ENCODE peak calls at places on chromosome 4, in six cellular contexts. One of them, this sample, is unnamed.

GRCh38 chr4:74320559-74321118 is 12.4 kb downstream of the EPGN start:
- DNase-seq in kidney: no peak
- DNase-seq in heart right ventricle: no peak
- DNase-seq in fibroblast of mammary gland: peak; percentile 69
- DNase-seq in upper lobe of left lung: no peak
- DNase-seq in cardiac muscle cell: peak; percentile 77
- DNase-seq in this sample: peak; percentile 60

GRCh38 chr4:168071304-168071703 is 21.0 kb upstream of the ANXA10 start:
- DNase-seq in cardiac muscle cell: no peak
- DNase-seq in upper lobe of left lung: no peak
- DNase-seq in heart right ventricle: no peak
- DNase-seq in fibroblast of mammary gland: no peak
- DNase-seq in kidney: no peak
- DNase-seq in this sample: no peak

GRCh38 chr4:19823781-19824180 is 427.9 kb upstream of the SLIT2 start:
- DNase-seq in heart right ventricle: no peak
- DNase-seq in kidney: no peak
- DNase-seq in upper lobe of left lung: no peak
- DNase-seq in fibroblast of mammary gland: no peak
- DNase-seq in cardiac muscle cell: no peak
- DNase-seq in this sample: no peak

GRCh38 chr4:77619408-77619807 is 13.8 kb downstream of the CXCL13 start:
- DNase-seq in cardiac muscle cell: peak; percentile 21
- DNase-seq in fibroblast of mammary gland: no peak
- DNase-seq in heart right ventricle: no peak
- DNase-seq in upper lobe of left lung: no peak
- DNase-seq in kidney: no peak
- DNase-seq in this sample: no peak

GRCh38 chr4:138181288-138181687 is 60.9 kb downstream of the SLC7A11 start:
- DNase-seq in cardiac muscle cell: peak; percentile 73
- DNase-seq in heart right ventricle: no peak
- DNase-seq in fibroblast of mammary gland: peak; percentile 64
- DNase-seq in upper lobe of left lung: no peak
- DNase-seq in kidney: peak; percentile 38
- DNase-seq in this sample: no peak

GRCh38 chr4:158624889-158625478 is 46.7 kb downstream of the C4orf46 start:
- DNase-seq in kidney: no peak
- DNase-seq in upper lobe of left lung: no peak
- DNase-seq in cardiac muscle cell: peak; percentile 80
- DNase-seq in fibroblast of mammary gland: peak; percentile 79
- DNase-seq in heart right ventricle: no peak
- DNase-seq in this sample: peak; percentile 68

GRCh38 chr4:108559067-108559793 is 61.1 kb upstream of the RPL34 start:
- DNase-seq in kidney: no peak
- DNase-seq in cardiac muscle cell: peak; percentile 41
- DNase-seq in heart right ventricle: no peak
- DNase-seq in upper lobe of left lung: no peak
- DNase-seq in fibroblast of mammary gland: no peak
- DNase-seq in this sample: no peak

GRCh38 chr4:68124262-68124661 is 5.4 kb downstream of the TMPRSS11F start:
- DNase-seq in cardiac muscle cell: no peak
- DNase-seq in upper lobe of left lung: no peak
- DNase-seq in kidney: no peak
- DNase-seq in heart right ventricle: no peak
- DNase-seq in fibroblast of mammary gland: no peak
- DNase-seq in this sample: no peak

GRCh38 chr4:110840221-110840654 is 217.4 kb upstream of the PITX2 start:
- DNase-seq in cardiac muscle cell: peak; percentile 47
- DNase-seq in upper lobe of left lung: no peak
- DNase-seq in fibroblast of mammary gland: peak; percentile 63
- DNase-seq in heart right ventricle: no peak
- DNase-seq in kidney: no peak
- DNase-seq in this sample: no peak

GRCh38 chr4:84956014-84956413 is 10.5 kb downstream of the WDFY3 start:
- DNase-seq in kidney: no peak
- DNase-seq in fibroblast of mammary gland: no peak
- DNase-seq in cardiac muscle cell: no peak
- DNase-seq in upper lobe of left lung: no peak
- DNase-seq in heart right ventricle: no peak
- DNase-seq in this sample: no peak

GRCh38 chr4:186669159-186669720 is 54.4 kb downstream of the FAT1 start:
- DNase-seq in kidney: no peak
- DNase-seq in fibroblast of mammary gland: peak; percentile 72
- DNase-seq in cardiac muscle cell: peak; percentile 82
- DNase-seq in upper lobe of left lung: peak; percentile 38
- DNase-seq in heart right ventricle: no peak
- DNase-seq in this sample: no peak

GRCh38 chr4:142264961-142265360 is 581.1 kb downstream of the INPP4B start:
- DNase-seq in upper lobe of left lung: no peak
- DNase-seq in fibroblast of mammary gland: peak; percentile 60
- DNase-seq in kidney: no peak
- DNase-seq in cardiac muscle cell: peak; percentile 61
- DNase-seq in heart right ventricle: no peak
- DNase-seq in this sample: peak; percentile 21

GRCh38 chr4:36392049-36392448 is 110.6 kb downstream of the DTHD1 start:
- DNase-seq in fibroblast of mammary gland: peak; percentile 2
- DNase-seq in heart right ventricle: no peak
- DNase-seq in upper lobe of left lung: no peak
- DNase-seq in cardiac muscle cell: no peak
- DNase-seq in kidney: no peak
- DNase-seq in this sample: no peak

GRCh38 chr4:62644372-62644771 is 1444.2 kb downstream of the ADGRL3 start:
- DNase-seq in fibroblast of mammary gland: peak; percentile 1
- DNase-seq in cardiac muscle cell: peak; percentile 26
- DNase-seq in upper lobe of left lung: no peak
- DNase-seq in heart right ventricle: no peak
- DNase-seq in kidney: no peak
- DNase-seq in this sample: peak; percentile 8

GRCh38 chr4:181685911-181686310 is 557.3 kb upstream of the TENM3 start:
- DNase-seq in upper lobe of left lung: no peak
- DNase-seq in kidney: no peak
- DNase-seq in heart right ventricle: no peak
- DNase-seq in fibroblast of mammary gland: peak; percentile 97
- DNase-seq in cardiac muscle cell: peak; percentile 68
- DNase-seq in this sample: no peak

GRCh38 chr4:152535236-152535902 is 523 bp downstream of the FBXW7 start:
- DNase-seq in fibroblast of mammary gland: no peak
- DNase-seq in heart right ventricle: no peak
- DNase-seq in upper lobe of left lung: peak; percentile 89
- DNase-seq in kidney: peak; percentile 87
- DNase-seq in cardiac muscle cell: no peak
- DNase-seq in this sample: no peak

GRCh38 chr4:165715989-165716388 is 157.0 kb upstream of the TLL1 start:
- DNase-seq in upper lobe of left lung: no peak
- DNase-seq in cardiac muscle cell: no peak
- DNase-seq in kidney: no peak
- DNase-seq in fibroblast of mammary gland: peak; percentile 61
- DNase-seq in heart right ventricle: no peak
- DNase-seq in this sample: no peak

GRCh38 chr4:20883677-20884076 is 183.4 kb downstream of the PACRGL start:
- DNase-seq in fibroblast of mammary gland: no peak
- DNase-seq in upper lobe of left lung: no peak
- DNase-seq in heart right ventricle: no peak
- DNase-seq in kidney: no peak
- DNase-seq in cardiac muscle cell: no peak
- DNase-seq in this sample: no peak

GRCh38 chr4:10605746-10606482 is 78.7 kb downstream of the CLNK start:
- DNase-seq in upper lobe of left lung: no peak
- DNase-seq in kidney: no peak
- DNase-seq in fibroblast of mammary gland: peak; percentile 59
- DNase-seq in heart right ventricle: no peak
- DNase-seq in cardiac muscle cell: no peak
- DNase-seq in this sample: no peak

GRCh38 chr4:98203406-98204235 is 57.6 kb upstream of the RAP1GDS1 start:
- DNase-seq in kidney: no peak
- DNase-seq in upper lobe of left lung: no peak
- DNase-seq in cardiac muscle cell: no peak
- DNase-seq in fibroblast of mammary gland: no peak
- DNase-seq in heart right ventricle: no peak
- DNase-seq in this sample: peak; percentile 51

GRCh38 chr4:100106982-100107381 is 83.3 kb downstream of the DDIT4L start:
- DNase-seq in heart right ventricle: no peak
- DNase-seq in cardiac muscle cell: no peak
- DNase-seq in kidney: no peak
- DNase-seq in upper lobe of left lung: no peak
- DNase-seq in fibroblast of mammary gland: no peak
- DNase-seq in this sample: peak; percentile 81

GRCh38 chr4:102832105-102832504 is 4.8 kb upstream of the UBE2D3 start:
- DNase-seq in heart right ventricle: no peak
- DNase-seq in cardiac muscle cell: no peak
- DNase-seq in fibroblast of mammary gland: no peak
- DNase-seq in kidney: no peak
- DNase-seq in upper lobe of left lung: no peak
- DNase-seq in this sample: no peak

GRCh38 chr4:96742332-96743014 is 902.6 kb downstream of the PDHA2 start:
- DNase-seq in heart right ventricle: no peak
- DNase-seq in fibroblast of mammary gland: no peak
- DNase-seq in kidney: no peak
- DNase-seq in upper lobe of left lung: peak; percentile 69
- DNase-seq in cardiac muscle cell: no peak
- DNase-seq in this sample: no peak

GRCh38 chr4:122012735-122013134 is 60.9 kb upstream of the TRPC3 start:
- DNase-seq in kidney: no peak
- DNase-seq in fibroblast of mammary gland: peak; percentile 62
- DNase-seq in upper lobe of left lung: no peak
- DNase-seq in cardiac muscle cell: peak; percentile 58
- DNase-seq in heart right ventricle: no peak
- DNase-seq in this sample: no peak
- TF ChIP-seq CTCF in kidney: no peak
- TF ChIP-seq CTCF in fibroblast of mammary gland: no peak
- TF ChIP-seq CTCF in upper lobe of left lung: no peak
- TF ChIP-seq CTCF in cardiac muscle cell: no peak
- TF ChIP-seq CTCF in heart right ventricle: no peak
- TF ChIP-seq CTCF in this sample: no peak

GRCh38 chr4:55896622-55897021 is 43.2 kb downstream of the EXOC1 start:
- DNase-seq in cardiac muscle cell: no peak
- DNase-seq in fibroblast of mammary gland: no peak
- DNase-seq in heart right ventricle: no peak
- DNase-seq in upper lobe of left lung: no peak
- DNase-seq in kidney: no peak
- DNase-seq in this sample: no peak
- H3K4me3 ChIP-seq in cardiac muscle cell: no peak overlapping the region
- H3K4me3 ChIP-seq in fibroblast of mammary gland: no peak overlapping the region
- H3K4me3 ChIP-seq in heart right ventricle: no peak overlapping the region
- H3K4me3 ChIP-seq in upper lobe of left lung: no peak overlapping the region
- H3K4me3 ChIP-seq in kidney: no peak overlapping the region
- H3K4me3 ChIP-seq in this sample: no peak overlapping the region

GRCh38 chr4:143372093-143372915 is 35.6 kb downstream of the GAB1 start:
- DNase-seq in cardiac muscle cell: no peak
- DNase-seq in upper lobe of left lung: no peak
- DNase-seq in kidney: no peak
- DNase-seq in fibroblast of mammary gland: no peak
- DNase-seq in heart right ventricle: no peak
- DNase-seq in this sample: peak; percentile 61

GRCh38 chr4:143377635-143378099 is 41.0 kb downstream of the GAB1 start:
- DNase-seq in upper lobe of left lung: no peak
- DNase-seq in cardiac muscle cell: no peak
- DNase-seq in fibroblast of mammary gland: no peak
- DNase-seq in kidney: no peak
- DNase-seq in heart right ventricle: no peak
- DNase-seq in this sample: peak; percentile 71

GRCh38 chr4:143374771-143375170 is 38.1 kb downstream of the GAB1 start:
- DNase-seq in upper lobe of left lung: no peak
- DNase-seq in cardiac muscle cell: no peak
- DNase-seq in heart right ventricle: no peak
- DNase-seq in kidney: no peak
- DNase-seq in fibroblast of mammary gland: no peak
- DNase-seq in this sample: no peak

GRCh38 chr4:143380651-143381050 is 44.0 kb downstream of the GAB1 start:
- DNase-seq in cardiac muscle cell: no peak
- DNase-seq in fibroblast of mammary gland: no peak
- DNase-seq in kidney: no peak
- DNase-seq in upper lobe of left lung: no peak
- DNase-seq in heart right ventricle: no peak
- DNase-seq in this sample: no peak

DNA sequence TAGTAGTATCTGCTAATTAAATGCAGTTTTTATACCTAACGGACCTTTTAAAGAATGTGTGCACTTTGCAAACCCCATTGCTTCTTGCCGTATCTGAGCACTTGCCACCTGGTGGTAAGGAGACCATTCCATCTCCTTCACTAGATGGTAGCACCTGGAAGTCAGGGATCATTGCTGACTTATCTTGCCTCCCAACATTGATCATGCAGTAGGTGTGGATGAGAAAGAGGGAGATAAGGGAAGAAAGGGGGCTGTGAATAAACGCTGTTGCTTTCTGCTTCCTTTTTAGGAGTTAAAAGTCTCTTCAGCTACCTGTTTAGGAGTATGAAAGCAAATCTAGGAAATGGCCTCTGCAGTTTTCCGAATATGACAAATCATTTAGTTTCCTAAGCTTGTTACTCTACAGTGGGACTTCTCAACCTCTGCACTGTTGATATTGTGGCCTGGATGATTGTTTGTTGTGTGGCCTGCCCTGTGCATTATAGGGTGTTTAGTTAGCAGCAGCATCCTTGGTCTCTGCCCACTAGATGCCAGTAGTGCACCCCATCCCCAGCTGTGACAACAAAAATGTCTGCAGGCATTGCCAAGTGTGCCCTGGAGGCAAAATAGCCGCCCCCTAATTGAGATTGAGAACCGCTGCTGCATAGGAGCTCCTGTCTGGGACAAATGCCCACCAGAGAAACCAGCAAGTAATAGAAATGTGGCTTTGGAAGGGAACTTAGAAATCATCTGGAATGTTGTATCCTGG is 38.8 kb downstream of the GAB1 start:
- DNase-seq in cardiac muscle cell: no peak
- DNase-seq in kidney: no peak
- DNase-seq in heart right ventricle: no peak
- DNase-seq in fibroblast of mammary gland: peak; percentile 38
- DNase-seq in upper lobe of left lung: no peak
- DNase-seq in this sample: peak; percentile 74
- TF ChIP-seq CTCF in cardiac muscle cell: peak; percentile 44
- TF ChIP-seq CTCF in kidney: peak; percentile 61
- TF ChIP-seq CTCF in heart right ventricle: peak; percentile 49
- TF ChIP-seq CTCF in fibroblast of mammary gland: peak; percentile 42
- TF ChIP-seq CTCF in upper lobe of left lung: peak; percentile 27
- TF ChIP-seq CTCF in this sample: peak; percentile 62

GRCh38 chr4:156778093-156778492 is 193.5 kb downstream of the PDGFC start:
- DNase-seq in fibroblast of mammary gland: peak; percentile 81
- DNase-seq in upper lobe of left lung: no peak
- DNase-seq in heart right ventricle: no peak
- DNase-seq in cardiac muscle cell: no peak
- DNase-seq in kidney: no peak
- DNase-seq in this sample: no peak

GRCh38 chr4:156774422-156774821 is 197.2 kb downstream of the PDGFC start:
- DNase-seq in upper lobe of left lung: no peak
- DNase-seq in fibroblast of mammary gland: peak; percentile 97
- DNase-seq in heart right ventricle: no peak
- DNase-seq in kidney: no peak
- DNase-seq in cardiac muscle cell: peak; percentile 87
- DNase-seq in this sample: no peak

GRCh38 chr4:156771171-156771837 is 200.3 kb downstream of the PDGFC start:
- DNase-seq in heart right ventricle: no peak
- DNase-seq in cardiac muscle cell: peak; percentile 67
- DNase-seq in fibroblast of mammary gland: peak; percentile 85
- DNase-seq in upper lobe of left lung: no peak
- DNase-seq in kidney: no peak
- DNase-seq in this sample: peak; percentile 18

GRCh38 chr4:156775803-156776202 is 195.8 kb downstream of the PDGFC start:
- DNase-seq in heart right ventricle: no peak
- DNase-seq in kidney: no peak
- DNase-seq in upper lobe of left lung: no peak
- DNase-seq in fibroblast of mammary gland: no peak
- DNase-seq in cardiac muscle cell: no peak
- DNase-seq in this sample: no peak

GRCh38 chr4:156773648-156774357 is 197.8 kb downstream of the PDGFC start:
- DNase-seq in cardiac muscle cell: no peak
- DNase-seq in fibroblast of mammary gland: peak; percentile 69
- DNase-seq in upper lobe of left lung: no peak
- DNase-seq in heart right ventricle: no peak
- DNase-seq in kidney: no peak
- DNase-seq in this sample: no peak
- H3K4me3 ChIP-seq in cardiac muscle cell: no peak overlapping the region
- H3K4me3 ChIP-seq in fibroblast of mammary gland: peak overlapping the region; percentile 23
- H3K4me3 ChIP-seq in upper lobe of left lung: no peak overlapping the region
- H3K4me3 ChIP-seq in heart right ventricle: no peak overlapping the region
- H3K4me3 ChIP-seq in kidney: no peak overlapping the region
- H3K4me3 ChIP-seq in this sample: no peak overlapping the region